ENCODE peak calls at places on chromosomes 3 and 15, in seven cellular contexts. One of them, this sample, is unnamed.
A peak's percentile ranks its signal among the peaks of the same experiment; 100 is the strongest.

GRCh38 chr15:45704329-45705249 is 69.8 kb downstream of the SQOR start:
- DNase-seq in neural progenitor cell: peak; percentile 85
- DNase-seq in stomach: no peak
- DNase-seq in esophagus squamous epithelium: no peak
- DNase-seq in A549: no peak
- DNase-seq in upper lobe of right lung: peak; percentile 69
- DNase-seq in body of pancreas: no peak
- DNase-seq in this sample: peak; percentile 22

GRCh38 chr15:92069308-92070244 is 216.1 kb downstream of the SLCO3A1 start:
- DNase-seq in neural progenitor cell: no peak
- DNase-seq in upper lobe of right lung: peak; percentile 62
- DNase-seq in esophagus squamous epithelium: no peak
- DNase-seq in A549: peak; percentile 80
- DNase-seq in stomach: peak; percentile 50
- DNase-seq in body of pancreas: no peak
- DNase-seq in this sample: peak; percentile 61

GRCh38 chr3:150236683-150237082 is 171.4 kb upstream of the TSC22D2 start:
- DNase-seq in neural progenitor cell: no peak
- DNase-seq in stomach: no peak
- DNase-seq in upper lobe of right lung: no peak
- DNase-seq in A549: no peak
- DNase-seq in esophagus squamous epithelium: no peak
- DNase-seq in body of pancreas: no peak
- DNase-seq in this sample: no peak

GRCh38 chr3:48303021-48303420 is 30.4 kb downstream of the SPINK8 start:
- DNase-seq in esophagus squamous epithelium: no peak
- DNase-seq in A549: no peak
- DNase-seq in neural progenitor cell: no peak
- DNase-seq in upper lobe of right lung: no peak
- DNase-seq in stomach: no peak
- DNase-seq in body of pancreas: no peak
- DNase-seq in this sample: no peak

GRCh38 chr3:12345584-12346494 is 57.0 kb downstream of the PPARG start:
- DNase-seq in esophagus squamous epithelium: no peak
- DNase-seq in body of pancreas: no peak
- DNase-seq in A549: no peak
- DNase-seq in upper lobe of right lung: no peak
- DNase-seq in stomach: no peak
- DNase-seq in neural progenitor cell: no peak
- DNase-seq in this sample: no peak

GRCh38 chr3:89699771-89700170 is 592.4 kb downstream of the EPHA3 start:
- DNase-seq in A549: no peak
- DNase-seq in stomach: no peak
- DNase-seq in esophagus squamous epithelium: no peak
- DNase-seq in neural progenitor cell: no peak
- DNase-seq in body of pancreas: peak; percentile 36
- DNase-seq in upper lobe of right lung: no peak
- DNase-seq in this sample: peak; percentile 6

GRCh38 chr3:196563721-196564225 is 4.6 kb downstream of the WDR53 start:
- DNase-seq in stomach: no peak
- DNase-seq in A549: peak; percentile 23
- DNase-seq in body of pancreas: no peak
- DNase-seq in esophagus squamous epithelium: no peak
- DNase-seq in upper lobe of right lung: no peak
- DNase-seq in neural progenitor cell: no peak
- DNase-seq in this sample: peak; percentile 59

GRCh38 chr3:146221276-146221675 is 29.6 kb downstream of the PLSCR4 start:
- DNase-seq in neural progenitor cell: no peak
- DNase-seq in body of pancreas: no peak
- DNase-seq in A549: no peak
- DNase-seq in esophagus squamous epithelium: no peak
- DNase-seq in stomach: no peak
- DNase-seq in upper lobe of right lung: no peak
- DNase-seq in this sample: no peak

GRCh38 chr3:112338021-112338726 is 5.2 kb downstream of the CD200 start:
- DNase-seq in esophagus squamous epithelium: no peak
- DNase-seq in A549: no peak
- DNase-seq in body of pancreas: no peak
- DNase-seq in neural progenitor cell: no peak
- DNase-seq in stomach: no peak
- DNase-seq in upper lobe of right lung: no peak
- DNase-seq in this sample: no peak

GRCh38 chr3:9224490-9224889 is 25.0 kb downstream of the SRGAP3 start:
- DNase-seq in upper lobe of right lung: no peak
- DNase-seq in esophagus squamous epithelium: no peak
- DNase-seq in stomach: no peak
- DNase-seq in body of pancreas: no peak
- DNase-seq in A549: no peak
- DNase-seq in neural progenitor cell: no peak
- DNase-seq in this sample: no peak

DNA sequence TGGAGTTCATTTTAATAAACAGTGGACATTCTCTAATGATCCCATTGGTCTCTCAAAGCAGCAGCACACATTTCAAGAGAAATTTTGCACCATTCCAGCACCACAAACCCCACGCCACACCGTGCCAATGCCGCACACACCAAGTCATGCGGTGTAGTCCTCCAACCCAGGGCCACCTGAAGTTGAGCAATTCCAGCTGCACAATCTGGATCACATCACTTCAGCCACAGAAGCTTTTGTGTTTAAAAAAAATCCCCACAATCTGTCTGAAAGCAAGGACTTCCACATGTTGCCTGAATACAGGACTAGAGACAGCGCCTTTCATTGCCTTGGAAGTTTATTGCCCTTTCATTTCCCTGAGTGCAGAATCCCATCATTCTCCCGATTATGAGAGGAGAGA is 175.6 kb upstream of the BCL6 start:
- DNase-seq in upper lobe of right lung: no peak
- DNase-seq in body of pancreas: no peak
- DNase-seq in stomach: no peak
- DNase-seq in esophagus squamous epithelium: no peak
- DNase-seq in A549: no peak
- DNase-seq in neural progenitor cell: no peak
- DNase-seq in this sample: no peak
- H3K4me1 ChIP-seq in upper lobe of right lung: peaks cover 15% of the 10 kb centered on the region
- H3K4me1 ChIP-seq in body of pancreas: no peaks in the 10 kb centered on the region
- H3K4me1 ChIP-seq in stomach: peaks cover 44% of the 10 kb centered on the region
- H3K4me1 ChIP-seq in esophagus squamous epithelium: peaks cover 4% of the 10 kb centered on the region
- H3K4me1 ChIP-seq in A549: peaks cover 30% of the 10 kb centered on the region
- H3K4me1 ChIP-seq in neural progenitor cell: peaks cover 2% of the 10 kb centered on the region
- H3K4me1 ChIP-seq in this sample: no peaks in the 10 kb centered on the region

DNA sequence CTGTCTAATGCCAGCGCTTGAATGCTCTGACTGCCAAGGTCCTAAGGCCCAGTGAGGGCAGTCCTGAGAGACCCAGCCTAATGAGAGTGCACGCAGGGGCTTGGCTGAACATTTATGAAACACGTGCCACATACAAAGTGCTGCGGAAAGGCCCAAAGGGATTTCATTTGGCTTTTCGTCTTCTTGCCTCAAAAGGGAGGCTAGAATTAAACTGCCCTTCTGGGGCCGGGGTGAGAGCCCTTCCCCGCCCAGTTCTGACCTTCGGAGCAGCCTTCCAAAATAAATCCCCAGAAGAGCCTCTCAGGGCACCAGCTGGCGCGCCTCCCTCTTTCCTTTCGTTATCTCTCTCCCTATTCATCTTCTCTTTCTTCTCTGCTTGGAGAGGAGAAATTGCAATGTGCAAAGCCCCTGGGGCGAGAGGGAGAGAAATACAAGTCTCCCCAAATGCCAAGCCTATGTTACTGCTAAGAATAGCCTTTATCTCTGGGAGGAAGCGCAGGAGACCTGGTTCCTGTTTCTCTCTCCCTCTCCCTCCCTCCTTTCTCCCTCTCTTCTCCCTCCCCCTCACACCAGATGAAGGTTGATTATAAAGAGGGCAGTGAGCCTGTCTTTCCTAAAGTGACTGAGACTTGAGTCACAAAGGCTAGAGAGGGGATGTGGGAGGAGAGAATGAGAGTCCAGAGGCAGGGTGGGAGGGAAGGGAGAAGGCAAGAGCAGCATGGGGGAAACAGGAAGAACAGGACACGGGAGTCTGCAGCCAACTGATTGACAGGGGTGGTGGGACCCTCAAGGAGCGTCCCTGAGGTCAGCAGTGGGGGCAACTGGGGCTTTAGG is 36.7 kb upstream of the NDUFB4 start:
- DNase-seq in body of pancreas: no peak
- DNase-seq in upper lobe of right lung: no peak
- DNase-seq in neural progenitor cell: peak; percentile 81
- DNase-seq in A549: peak; percentile 33
- DNase-seq in stomach: no peak
- DNase-seq in esophagus squamous epithelium: no peak
- DNase-seq in this sample: peak; percentile 39
- H3K4me1 ChIP-seq in body of pancreas: peaks cover 48% of the 10 kb centered on the region
- H3K4me1 ChIP-seq in upper lobe of right lung: peaks cover 14% of the 10 kb centered on the region
- H3K4me1 ChIP-seq in neural progenitor cell: peaks cover 18% of the 10 kb centered on the region
- H3K4me1 ChIP-seq in A549: peaks cover 12% of the 10 kb centered on the region
- H3K4me1 ChIP-seq in stomach: peaks cover 43% of the 10 kb centered on the region
- H3K4me1 ChIP-seq in esophagus squamous epithelium: peaks cover 7% of the 10 kb centered on the region
- H3K4me1 ChIP-seq in this sample: peaks cover 5% of the 10 kb centered on the region

GRCh38 chr3:44993471-44994205 is 17.6 kb downstream of the EXOSC7 start:
- DNase-seq in body of pancreas: no peak
- DNase-seq in stomach: no peak
- DNase-seq in neural progenitor cell: no peak
- DNase-seq in esophagus squamous epithelium: no peak
- DNase-seq in upper lobe of right lung: no peak
- DNase-seq in A549: peak; percentile 6
- DNase-seq in this sample: no peak
- H3K4me1 ChIP-seq in body of pancreas: peaks cover 37% of the 10 kb centered on the region
- H3K4me1 ChIP-seq in stomach: peaks cover 46% of the 10 kb centered on the region
- H3K4me1 ChIP-seq in neural progenitor cell: peaks cover 6% of the 10 kb centered on the region
- H3K4me1 ChIP-seq in esophagus squamous epithelium: peaks cover 13% of the 10 kb centered on the region
- H3K4me1 ChIP-seq in upper lobe of right lung: peaks cover 32% of the 10 kb centered on the region
- H3K4me1 ChIP-seq in A549: peaks cover 18% of the 10 kb centered on the region
- H3K4me1 ChIP-seq in this sample: peaks cover 44% of the 10 kb centered on the region

GRCh38 chr15:35256141-35256540 is 171.0 kb upstream of the NANOGP8 start:
- DNase-seq in upper lobe of right lung: no peak
- DNase-seq in esophagus squamous epithelium: no peak
- DNase-seq in stomach: no peak
- DNase-seq in body of pancreas: no peak
- DNase-seq in A549: no peak
- DNase-seq in neural progenitor cell: no peak
- DNase-seq in this sample: no peak

GRCh38 chr15:35256555-35256954 is 171.5 kb upstream of the NANOGP8 start:
- DNase-seq in stomach: no peak
- DNase-seq in upper lobe of right lung: no peak
- DNase-seq in body of pancreas: no peak
- DNase-seq in A549: no peak
- DNase-seq in esophagus squamous epithelium: no peak
- DNase-seq in neural progenitor cell: no peak
- DNase-seq in this sample: no peak

GRCh38 chr15:35252351-35252865 is 167.3 kb upstream of the NANOGP8 start:
- DNase-seq in body of pancreas: no peak
- DNase-seq in neural progenitor cell: no peak
- DNase-seq in upper lobe of right lung: no peak
- DNase-seq in A549: no peak
- DNase-seq in stomach: no peak
- DNase-seq in esophagus squamous epithelium: no peak
- DNase-seq in this sample: no peak

DNA sequence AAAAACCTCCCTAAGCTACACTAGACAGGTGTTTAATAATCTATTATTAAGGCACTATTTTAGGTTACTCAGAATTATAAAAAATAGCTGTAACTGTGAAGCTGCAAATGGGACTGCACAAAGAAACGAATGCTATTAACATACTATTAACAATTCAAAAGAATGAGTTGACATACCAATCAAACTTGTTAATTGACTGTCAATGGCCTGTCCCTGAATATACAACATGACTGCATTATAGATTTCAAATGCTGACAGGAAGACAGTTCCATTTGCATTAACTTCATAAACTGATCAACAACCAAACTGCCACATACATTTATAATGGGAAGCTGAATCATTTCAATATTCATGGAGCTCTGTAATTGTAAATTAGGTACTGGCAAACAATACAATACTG is 169.0 kb upstream of the NANOGP8 start:
- DNase-seq in stomach: no peak
- DNase-seq in neural progenitor cell: no peak
- DNase-seq in body of pancreas: no peak
- DNase-seq in upper lobe of right lung: no peak
- DNase-seq in A549: no peak
- DNase-seq in esophagus squamous epithelium: no peak
- DNase-seq in this sample: no peak
- H3K4me1 ChIP-seq in stomach: no peaks in the 10 kb centered on the region
- H3K4me1 ChIP-seq in neural progenitor cell: peaks cover 3% of the 10 kb centered on the region
- H3K4me1 ChIP-seq in body of pancreas: no peaks in the 10 kb centered on the region
- H3K4me1 ChIP-seq in upper lobe of right lung: no peaks in the 10 kb centered on the region
- H3K4me1 ChIP-seq in A549: no peaks in the 10 kb centered on the region
- H3K4me1 ChIP-seq in esophagus squamous epithelium: no peaks in the 10 kb centered on the region
- H3K4me1 ChIP-seq in this sample: no peaks in the 10 kb centered on the region

GRCh38 chr15:78055923-78056713 is 21.4 kb downstream of the TBC1D2B start:
- DNase-seq in A549: peak; percentile 36
- DNase-seq in esophagus squamous epithelium: no peak
- DNase-seq in neural progenitor cell: peak; percentile 65
- DNase-seq in body of pancreas: peak; percentile 49
- DNase-seq in stomach: no peak
- DNase-seq in upper lobe of right lung: no peak
- DNase-seq in this sample: no peak
- H3K4me1 ChIP-seq in A549: peaks cover 48% of the 10 kb centered on the region
- H3K4me1 ChIP-seq in esophagus squamous epithelium: peaks cover 48% of the 10 kb centered on the region
- H3K4me1 ChIP-seq in neural progenitor cell: peaks cover 10% of the 10 kb centered on the region
- H3K4me1 ChIP-seq in body of pancreas: peaks cover 72% of the 10 kb centered on the region
- H3K4me1 ChIP-seq in stomach: peaks cover 97% of the 10 kb centered on the region
- H3K4me1 ChIP-seq in upper lobe of right lung: peaks cover 89% of the 10 kb centered on the region
- H3K4me1 ChIP-seq in this sample: peaks cover 22% of the 10 kb centered on the region

GRCh38 chr15:68276668-68277067 is 877 bp upstream of the FEM1B start:
- DNase-seq in esophagus squamous epithelium: no peak
- DNase-seq in A549: no peak
- DNase-seq in upper lobe of right lung: no peak
- DNase-seq in neural progenitor cell: no peak
- DNase-seq in stomach: no peak
- DNase-seq in body of pancreas: no peak
- DNase-seq in this sample: no peak
- H3K4me1 ChIP-seq in esophagus squamous epithelium: peaks cover 44% of the 10 kb centered on the region
- H3K4me1 ChIP-seq in A549: peaks cover 68% of the 10 kb centered on the region
- H3K4me1 ChIP-seq in upper lobe of right lung: peaks cover 54% of the 10 kb centered on the region
- H3K4me1 ChIP-seq in neural progenitor cell: peaks cover 29% of the 10 kb centered on the region
- H3K4me1 ChIP-seq in stomach: peaks cover 79% of the 10 kb centered on the region
- H3K4me1 ChIP-seq in body of pancreas: peaks cover 41% of the 10 kb centered on the region
- H3K4me1 ChIP-seq in this sample: peaks cover 25% of the 10 kb centered on the region

DNA sequence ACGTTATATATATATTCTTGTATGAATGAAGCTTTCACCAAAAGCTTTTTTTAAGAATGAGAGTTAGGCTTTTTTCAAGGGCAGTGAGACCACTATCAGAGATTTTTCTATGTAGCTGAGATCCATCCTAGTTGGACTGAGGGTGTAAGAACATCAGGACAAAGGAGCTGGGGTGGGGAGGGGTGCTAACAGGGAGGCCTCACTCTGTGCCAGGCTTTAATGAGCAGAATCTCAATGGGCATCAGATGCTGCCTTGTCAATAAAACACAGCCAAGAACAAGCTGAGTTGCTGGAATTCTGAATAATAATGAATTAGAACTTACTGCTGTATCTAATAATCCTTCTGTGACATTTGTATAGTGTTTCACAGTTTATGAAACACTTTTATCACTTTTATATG is 41.4 kb upstream of the USP3 start:
- DNase-seq in stomach: no peak
- DNase-seq in upper lobe of right lung: no peak
- DNase-seq in neural progenitor cell: no peak
- DNase-seq in A549: no peak
- DNase-seq in esophagus squamous epithelium: no peak
- DNase-seq in body of pancreas: no peak
- DNase-seq in this sample: no peak
- H3K4me1 ChIP-seq in stomach: peaks cover 75% of the 10 kb centered on the region
- H3K4me1 ChIP-seq in upper lobe of right lung: peaks cover 20% of the 10 kb centered on the region
- H3K4me1 ChIP-seq in neural progenitor cell: peaks cover 15% of the 10 kb centered on the region
- H3K4me1 ChIP-seq in A549: peaks cover 61% of the 10 kb centered on the region
- H3K4me1 ChIP-seq in esophagus squamous epithelium: no peaks in the 10 kb centered on the region
- H3K4me1 ChIP-seq in body of pancreas: peaks cover 42% of the 10 kb centered on the region
- H3K4me1 ChIP-seq in this sample: peaks cover 8% of the 10 kb centered on the region

GRCh38 chr3:187909871-187910270 is 164.6 kb upstream of the BCL6 start:
- DNase-seq in A549: no peak
- DNase-seq in neural progenitor cell: no peak
- DNase-seq in stomach: no peak
- DNase-seq in upper lobe of right lung: no peak
- DNase-seq in esophagus squamous epithelium: no peak
- DNase-seq in body of pancreas: no peak
- DNase-seq in this sample: no peak
- H3K4me1 ChIP-seq in A549: peaks cover 24% of the 10 kb centered on the region
- H3K4me1 ChIP-seq in neural progenitor cell: no peaks in the 10 kb centered on the region
- H3K4me1 ChIP-seq in stomach: peaks cover 20% of the 10 kb centered on the region
- H3K4me1 ChIP-seq in upper lobe of right lung: no peaks in the 10 kb centered on the region
- H3K4me1 ChIP-seq in esophagus squamous epithelium: peaks cover 14% of the 10 kb centered on the region
- H3K4me1 ChIP-seq in body of pancreas: peaks cover 6% of the 10 kb centered on the region
- H3K4me1 ChIP-seq in this sample: no peaks in the 10 kb centered on the region